ENCODE peak calls at places on chromosomes 1 and 21, in nine cellular contexts. One of them, this sample, is unnamed.

GRCh38 chr1:149936076-149936991 is at the start of gene MTMR11:
- DNase-seq in NCI-H1092: no peak
- DNase-seq in brain microvascular endothelial cell: no peak
- DNase-seq in mucosa of descending colon: peak; percentile 67
- DNase-seq in HFF-Myc: no peak
- DNase-seq in stimulated activated CD4-positive, alpha-beta T cell treated with anti-CD3 and anti-CD28 coated beads, TNF-alpha, amount 100 ng/mL, for 4 hours: no peak
- DNase-seq in nephron progenitor cell: no peak
- DNase-seq in fibroblast of mammary gland: peak; percentile 42
- DNase-seq in colonic mucosa: peak; percentile 84
- DNase-seq in this sample: no peak

GRCh38 chr1:192887426-192887825 is 78.6 kb downstream of the RGS2 start:
- DNase-seq in NCI-H1092: no peak
- DNase-seq in brain microvascular endothelial cell: no peak
- DNase-seq in mucosa of descending colon: no peak
- DNase-seq in HFF-Myc: no peak
- DNase-seq in stimulated activated CD4-positive, alpha-beta T cell treated with anti-CD3 and anti-CD28 coated beads, TNF-alpha, amount 100 ng/mL, for 4 hours: no peak
- DNase-seq in nephron progenitor cell: no peak
- DNase-seq in fibroblast of mammary gland: no peak
- DNase-seq in colonic mucosa: no peak
- DNase-seq in this sample: no peak

GRCh38 chr1:108560430-108561144 is 687 bp downstream of the EEIG2 start:
- DNase-seq in NCI-H1092: peak; percentile 53
- DNase-seq in brain microvascular endothelial cell: peak; percentile 59
- DNase-seq in mucosa of descending colon: peak; percentile 74
- DNase-seq in HFF-Myc: no peak
- DNase-seq in stimulated activated CD4-positive, alpha-beta T cell treated with anti-CD3 and anti-CD28 coated beads, TNF-alpha, amount 100 ng/mL, for 4 hours: no peak
- DNase-seq in nephron progenitor cell: peak; percentile 47
- DNase-seq in fibroblast of mammary gland: peak; percentile 77
- DNase-seq in colonic mucosa: peak; percentile 83
- DNase-seq in this sample: no peak

GRCh38 chr21:26072891-26073615 is 97.5 kb downstream of the APP start:
- DNase-seq in NCI-H1092: no peak
- DNase-seq in brain microvascular endothelial cell: peak; percentile 87
- DNase-seq in mucosa of descending colon: no peak
- DNase-seq in HFF-Myc: no peak
- DNase-seq in stimulated activated CD4-positive, alpha-beta T cell treated with anti-CD3 and anti-CD28 coated beads, TNF-alpha, amount 100 ng/mL, for 4 hours: no peak
- DNase-seq in nephron progenitor cell: no peak
- DNase-seq in fibroblast of mammary gland: peak; percentile 57
- DNase-seq in colonic mucosa: no peak
- DNase-seq in this sample: no peak

GRCh38 chr21:36486246-36486645 is 6.3 kb upstream of the CLDN14 start:
- DNase-seq in NCI-H1092: no peak
- DNase-seq in brain microvascular endothelial cell: no peak
- DNase-seq in mucosa of descending colon: no peak
- DNase-seq in HFF-Myc: no peak
- DNase-seq in stimulated activated CD4-positive, alpha-beta T cell treated with anti-CD3 and anti-CD28 coated beads, TNF-alpha, amount 100 ng/mL, for 4 hours: no peak
- DNase-seq in nephron progenitor cell: no peak
- DNase-seq in fibroblast of mammary gland: no peak
- DNase-seq in colonic mucosa: no peak
- DNase-seq in this sample: no peak

GRCh38 chr1:203129501-203130231 is 2.1 kb downstream of the ADORA1 start:
- DNase-seq in NCI-H1092: peak; percentile 32
- DNase-seq in brain microvascular endothelial cell: no peak
- DNase-seq in mucosa of descending colon: peak; percentile 42
- DNase-seq in HFF-Myc: no peak
- DNase-seq in stimulated activated CD4-positive, alpha-beta T cell treated with anti-CD3 and anti-CD28 coated beads, TNF-alpha, amount 100 ng/mL, for 4 hours: no peak
- DNase-seq in nephron progenitor cell: no peak
- DNase-seq in fibroblast of mammary gland: no peak
- DNase-seq in colonic mucosa: no peak
- DNase-seq in this sample: no peak

GRCh38 chr1:194102607-194103006 is 916.2 kb upstream of the B3GALT2 start:
- DNase-seq in NCI-H1092: no peak
- DNase-seq in brain microvascular endothelial cell: no peak
- DNase-seq in mucosa of descending colon: no peak
- DNase-seq in HFF-Myc: peak; percentile 3
- DNase-seq in stimulated activated CD4-positive, alpha-beta T cell treated with anti-CD3 and anti-CD28 coated beads, TNF-alpha, amount 100 ng/mL, for 4 hours: no peak
- DNase-seq in nephron progenitor cell: no peak
- DNase-seq in fibroblast of mammary gland: no peak
- DNase-seq in colonic mucosa: no peak
- DNase-seq in this sample: no peak

GRCh38 chr1:110607663-110608230 is 1.6 kb upstream of the KCNA2 start:
- DNase-seq in NCI-H1092: no peak
- DNase-seq in brain microvascular endothelial cell: no peak
- DNase-seq in mucosa of descending colon: no peak
- DNase-seq in HFF-Myc: no peak
- DNase-seq in stimulated activated CD4-positive, alpha-beta T cell treated with anti-CD3 and anti-CD28 coated beads, TNF-alpha, amount 100 ng/mL, for 4 hours: peak; percentile 5
- DNase-seq in nephron progenitor cell: no peak
- DNase-seq in fibroblast of mammary gland: no peak
- DNase-seq in colonic mucosa: no peak
- DNase-seq in this sample: no peak

GRCh38 chr21:31203371-31204054 is 140.5 kb downstream of the TIAM1 start:
- DNase-seq in NCI-H1092: no peak
- DNase-seq in brain microvascular endothelial cell: peak; percentile 44
- DNase-seq in mucosa of descending colon: no peak
- DNase-seq in HFF-Myc: no peak
- DNase-seq in stimulated activated CD4-positive, alpha-beta T cell treated with anti-CD3 and anti-CD28 coated beads, TNF-alpha, amount 100 ng/mL, for 4 hours: no peak
- DNase-seq in nephron progenitor cell: no peak
- DNase-seq in fibroblast of mammary gland: peak; percentile 74
- DNase-seq in colonic mucosa: no peak
- DNase-seq in this sample: no peak

GRCh38 chr1:30111431-30111830 is 612.0 kb downstream of the MATN1 start:
- DNase-seq in NCI-H1092: peak; percentile 57
- DNase-seq in brain microvascular endothelial cell: peak; percentile 35
- DNase-seq in mucosa of descending colon: peak; percentile 66
- DNase-seq in HFF-Myc: no peak
- DNase-seq in stimulated activated CD4-positive, alpha-beta T cell treated with anti-CD3 and anti-CD28 coated beads, TNF-alpha, amount 100 ng/mL, for 4 hours: no peak
- DNase-seq in nephron progenitor cell: peak; percentile 72
- DNase-seq in fibroblast of mammary gland: peak; percentile 46
- DNase-seq in colonic mucosa: peak; percentile 57
- DNase-seq in this sample: no peak

GRCh38 chr1:162711066-162711465 is 78.8 kb downstream of the DDR2 start:
- DNase-seq in NCI-H1092: no peak
- DNase-seq in brain microvascular endothelial cell: no peak
- DNase-seq in mucosa of descending colon: no peak
- DNase-seq in HFF-Myc: peak; percentile 11
- DNase-seq in stimulated activated CD4-positive, alpha-beta T cell treated with anti-CD3 and anti-CD28 coated beads, TNF-alpha, amount 100 ng/mL, for 4 hours: no peak
- DNase-seq in nephron progenitor cell: no peak
- DNase-seq in fibroblast of mammary gland: no peak
- DNase-seq in colonic mucosa: no peak
- DNase-seq in this sample: no peak

GRCh38 chr1:179108644-179109043 is 26.8 kb downstream of the TOR3A start:
- DNase-seq in NCI-H1092: no peak
- DNase-seq in brain microvascular endothelial cell: no peak
- DNase-seq in mucosa of descending colon: no peak
- DNase-seq in HFF-Myc: no peak
- DNase-seq in stimulated activated CD4-positive, alpha-beta T cell treated with anti-CD3 and anti-CD28 coated beads, TNF-alpha, amount 100 ng/mL, for 4 hours: no peak
- DNase-seq in nephron progenitor cell: no peak
- DNase-seq in fibroblast of mammary gland: no peak
- DNase-seq in colonic mucosa: no peak
- DNase-seq in this sample: no peak

GRCh38 chr1:178939328-178939727 is 68.5 kb upstream of the ANGPTL1 start:
- DNase-seq in NCI-H1092: no peak
- DNase-seq in brain microvascular endothelial cell: no peak
- DNase-seq in mucosa of descending colon: no peak
- DNase-seq in HFF-Myc: no peak
- DNase-seq in stimulated activated CD4-positive, alpha-beta T cell treated with anti-CD3 and anti-CD28 coated beads, TNF-alpha, amount 100 ng/mL, for 4 hours: no peak
- DNase-seq in nephron progenitor cell: no peak
- DNase-seq in fibroblast of mammary gland: peak; percentile 54
- DNase-seq in colonic mucosa: no peak
- DNase-seq in this sample: no peak

GRCh38 chr1:202861420-202862121 is 27.4 kb downstream of the RABIF start:
- DNase-seq in NCI-H1092: peak; percentile 91
- DNase-seq in brain microvascular endothelial cell: peak; percentile 87
- DNase-seq in mucosa of descending colon: peak; percentile 94
- DNase-seq in HFF-Myc: peak; percentile 41
- DNase-seq in stimulated activated CD4-positive, alpha-beta T cell treated with anti-CD3 and anti-CD28 coated beads, TNF-alpha, amount 100 ng/mL, for 4 hours: no peak
- DNase-seq in nephron progenitor cell: peak; percentile 95
- DNase-seq in fibroblast of mammary gland: peak; percentile 75
- DNase-seq in colonic mucosa: peak; percentile 95
- DNase-seq in this sample: peak; percentile 29

GRCh38 chr1:41317356-41317755 is 43.9 kb upstream of the FOXO6 start:
- DNase-seq in NCI-H1092: no peak
- DNase-seq in brain microvascular endothelial cell: no peak
- DNase-seq in mucosa of descending colon: no peak
- DNase-seq in HFF-Myc: no peak
- DNase-seq in stimulated activated CD4-positive, alpha-beta T cell treated with anti-CD3 and anti-CD28 coated beads, TNF-alpha, amount 100 ng/mL, for 4 hours: no peak
- DNase-seq in nephron progenitor cell: no peak
- DNase-seq in fibroblast of mammary gland: no peak
- DNase-seq in colonic mucosa: no peak
- DNase-seq in this sample: no peak

GRCh38 chr1:85465099-85465790 is at the start of gene DDAH1:
- DNase-seq in NCI-H1092: peak; percentile 60
- DNase-seq in brain microvascular endothelial cell: peak; percentile 35
- DNase-seq in mucosa of descending colon: peak; percentile 80
- DNase-seq in HFF-Myc: no peak
- DNase-seq in stimulated activated CD4-positive, alpha-beta T cell treated with anti-CD3 and anti-CD28 coated beads, TNF-alpha, amount 100 ng/mL, for 4 hours: peak; percentile 2
- DNase-seq in nephron progenitor cell: peak; percentile 75
- DNase-seq in fibroblast of mammary gland: peak; percentile 50
- DNase-seq in colonic mucosa: peak; percentile 83
- DNase-seq in this sample: no peak

GRCh38 chr1:201489656-201490261 is 17.2 kb downstream of the CSRP1 start:
- DNase-seq in NCI-H1092: no peak
- DNase-seq in brain microvascular endothelial cell: no peak
- DNase-seq in mucosa of descending colon: no peak
- DNase-seq in HFF-Myc: no peak
- DNase-seq in stimulated activated CD4-positive, alpha-beta T cell treated with anti-CD3 and anti-CD28 coated beads, TNF-alpha, amount 100 ng/mL, for 4 hours: no peak
- DNase-seq in nephron progenitor cell: no peak
- DNase-seq in fibroblast of mammary gland: no peak
- DNase-seq in colonic mucosa: no peak
- DNase-seq in this sample: no peak

GRCh38 chr1:225629483-225629882 is 23.4 kb downstream of the ENAH start:
- DNase-seq in NCI-H1092: no peak
- DNase-seq in brain microvascular endothelial cell: no peak
- DNase-seq in mucosa of descending colon: no peak
- DNase-seq in HFF-Myc: no peak
- DNase-seq in stimulated activated CD4-positive, alpha-beta T cell treated with anti-CD3 and anti-CD28 coated beads, TNF-alpha, amount 100 ng/mL, for 4 hours: no peak
- DNase-seq in nephron progenitor cell: no peak
- DNase-seq in fibroblast of mammary gland: no peak
- DNase-seq in colonic mucosa: no peak
- DNase-seq in this sample: no peak

GRCh38 chr1:38371505-38371844 is 324.9 kb upstream of the POU3F1 start:
- DNase-seq in NCI-H1092: no peak
- DNase-seq in brain microvascular endothelial cell: no peak
- DNase-seq in mucosa of descending colon: no peak
- DNase-seq in HFF-Myc: no peak
- DNase-seq in stimulated activated CD4-positive, alpha-beta T cell treated with anti-CD3 and anti-CD28 coated beads, TNF-alpha, amount 100 ng/mL, for 4 hours: no peak
- DNase-seq in nephron progenitor cell: no peak
- DNase-seq in fibroblast of mammary gland: no peak
- DNase-seq in colonic mucosa: no peak
- DNase-seq in this sample: no peak

GRCh38 chr1:213980906-213981305 is 6.9 kb upstream of the PROX1 start:
- DNase-seq in NCI-H1092: no peak
- DNase-seq in brain microvascular endothelial cell: no peak
- DNase-seq in mucosa of descending colon: no peak
- DNase-seq in HFF-Myc: no peak
- DNase-seq in stimulated activated CD4-positive, alpha-beta T cell treated with anti-CD3 and anti-CD28 coated beads, TNF-alpha, amount 100 ng/mL, for 4 hours: no peak
- DNase-seq in nephron progenitor cell: no peak
- DNase-seq in fibroblast of mammary gland: no peak
- DNase-seq in colonic mucosa: no peak
- DNase-seq in this sample: no peak

GRCh38 chr1:219174672-219175564 is 1.2 kb downstream of the LYPLAL1 start:
- DNase-seq in NCI-H1092: no peak
- DNase-seq in brain microvascular endothelial cell: peak; percentile 76
- DNase-seq in mucosa of descending colon: no peak
- DNase-seq in HFF-Myc: peak; percentile 30
- DNase-seq in stimulated activated CD4-positive, alpha-beta T cell treated with anti-CD3 and anti-CD28 coated beads, TNF-alpha, amount 100 ng/mL, for 4 hours: no peak
- DNase-seq in nephron progenitor cell: peak; percentile 6
- DNase-seq in fibroblast of mammary gland: peak; percentile 97
- DNase-seq in colonic mucosa: peak; percentile 19
- DNase-seq in this sample: peak; percentile 55

GRCh38 chr1:40385437-40386310 is 12.1 kb downstream of the SMAP2 start:
- DNase-seq in NCI-H1092: no peak
- DNase-seq in brain microvascular endothelial cell: no peak
- DNase-seq in mucosa of descending colon: no peak
- DNase-seq in HFF-Myc: no peak
- DNase-seq in stimulated activated CD4-positive, alpha-beta T cell treated with anti-CD3 and anti-CD28 coated beads, TNF-alpha, amount 100 ng/mL, for 4 hours: no peak
- DNase-seq in nephron progenitor cell: no peak
- DNase-seq in fibroblast of mammary gland: no peak
- DNase-seq in colonic mucosa: no peak
- DNase-seq in this sample: no peak

GRCh38 chr1:9388628-9389184 is 96.0 kb downstream of the SPSB1 start:
- DNase-seq in NCI-H1092: no peak
- DNase-seq in brain microvascular endothelial cell: no peak
- DNase-seq in mucosa of descending colon: no peak
- DNase-seq in HFF-Myc: no peak
- DNase-seq in stimulated activated CD4-positive, alpha-beta T cell treated with anti-CD3 and anti-CD28 coated beads, TNF-alpha, amount 100 ng/mL, for 4 hours: no peak
- DNase-seq in nephron progenitor cell: no peak
- DNase-seq in fibroblast of mammary gland: peak; percentile 63
- DNase-seq in colonic mucosa: no peak
- DNase-seq in this sample: no peak

GRCh38 chr21:15557925-15558324 is 171.9 kb upstream of the USP25 start:
- DNase-seq in NCI-H1092: no peak
- DNase-seq in brain microvascular endothelial cell: no peak
- DNase-seq in mucosa of descending colon: no peak
- DNase-seq in HFF-Myc: no peak
- DNase-seq in stimulated activated CD4-positive, alpha-beta T cell treated with anti-CD3 and anti-CD28 coated beads, TNF-alpha, amount 100 ng/mL, for 4 hours: no peak
- DNase-seq in nephron progenitor cell: no peak
- DNase-seq in fibroblast of mammary gland: no peak
- DNase-seq in colonic mucosa: no peak
- DNase-seq in this sample: no peak

GRCh38 chr21:33980276-33980916 is 64.8 kb upstream of the ATP5PO start:
- DNase-seq in NCI-H1092: no peak
- DNase-seq in brain microvascular endothelial cell: no peak
- DNase-seq in mucosa of descending colon: no peak
- DNase-seq in HFF-Myc: no peak
- DNase-seq in stimulated activated CD4-positive, alpha-beta T cell treated with anti-CD3 and anti-CD28 coated beads, TNF-alpha, amount 100 ng/mL, for 4 hours: no peak
- DNase-seq in nephron progenitor cell: no peak
- DNase-seq in fibroblast of mammary gland: peak; percentile 58
- DNase-seq in colonic mucosa: no peak
- DNase-seq in this sample: no peak

GRCh38 chr1:111406325-111406768 is 21.2 kb downstream of the OVGP1 start:
- DNase-seq in NCI-H1092: peak; percentile 86
- DNase-seq in brain microvascular endothelial cell: no peak
- DNase-seq in mucosa of descending colon: no peak
- DNase-seq in HFF-Myc: no peak
- DNase-seq in stimulated activated CD4-positive, alpha-beta T cell treated with anti-CD3 and anti-CD28 coated beads, TNF-alpha, amount 100 ng/mL, for 4 hours: no peak
- DNase-seq in nephron progenitor cell: no peak
- DNase-seq in fibroblast of mammary gland: peak; percentile 31
- DNase-seq in colonic mucosa: peak; percentile 19
- DNase-seq in this sample: peak; percentile 25

GRCh38 chr1:208759250-208759649 is 515.1 kb upstream of the PLXNA2 start:
- DNase-seq in NCI-H1092: no peak
- DNase-seq in brain microvascular endothelial cell: no peak
- DNase-seq in mucosa of descending colon: no peak
- DNase-seq in HFF-Myc: no peak
- DNase-seq in stimulated activated CD4-positive, alpha-beta T cell treated with anti-CD3 and anti-CD28 coated beads, TNF-alpha, amount 100 ng/mL, for 4 hours: no peak
- DNase-seq in nephron progenitor cell: no peak
- DNase-seq in fibroblast of mammary gland: no peak
- DNase-seq in colonic mucosa: no peak
- DNase-seq in this sample: no peak

GRCh38 chr1:186623547-186623946 is 56.7 kb downstream of the PTGS2 start:
- DNase-seq in NCI-H1092: no peak
- DNase-seq in brain microvascular endothelial cell: no peak
- DNase-seq in mucosa of descending colon: no peak
- DNase-seq in HFF-Myc: no peak
- DNase-seq in stimulated activated CD4-positive, alpha-beta T cell treated with anti-CD3 and anti-CD28 coated beads, TNF-alpha, amount 100 ng/mL, for 4 hours: no peak
- DNase-seq in nephron progenitor cell: no peak
- DNase-seq in fibroblast of mammary gland: no peak
- DNase-seq in colonic mucosa: no peak
- DNase-seq in this sample: no peak

GRCh38 chr1:205032512-205032911 is 10.5 kb upstream of the CNTN2 start:
- DNase-seq in NCI-H1092: peak; percentile 25
- DNase-seq in brain microvascular endothelial cell: no peak
- DNase-seq in mucosa of descending colon: no peak
- DNase-seq in HFF-Myc: no peak
- DNase-seq in stimulated activated CD4-positive, alpha-beta T cell treated with anti-CD3 and anti-CD28 coated beads, TNF-alpha, amount 100 ng/mL, for 4 hours: no peak
- DNase-seq in nephron progenitor cell: no peak
- DNase-seq in fibroblast of mammary gland: no peak
- DNase-seq in colonic mucosa: no peak
- DNase-seq in this sample: no peak

GRCh38 chr1:169601096-169601881 is 15.0 kb upstream of the F5 start:
- DNase-seq in NCI-H1092: no peak
- DNase-seq in brain microvascular endothelial cell: no peak
- DNase-seq in mucosa of descending colon: no peak
- DNase-seq in HFF-Myc: no peak
- DNase-seq in stimulated activated CD4-positive, alpha-beta T cell treated with anti-CD3 and anti-CD28 coated beads, TNF-alpha, amount 100 ng/mL, for 4 hours: no peak
- DNase-seq in nephron progenitor cell: no peak
- DNase-seq in fibroblast of mammary gland: peak; percentile 34
- DNase-seq in colonic mucosa: no peak
- DNase-seq in this sample: no peak

GRCh38 chr1:85332575-85332974 is 56.1 kb upstream of the BCL10 start:
- DNase-seq in NCI-H1092: no peak
- DNase-seq in brain microvascular endothelial cell: no peak
- DNase-seq in mucosa of descending colon: no peak
- DNase-seq in HFF-Myc: no peak
- DNase-seq in stimulated activated CD4-positive, alpha-beta T cell treated with anti-CD3 and anti-CD28 coated beads, TNF-alpha, amount 100 ng/mL, for 4 hours: no peak
- DNase-seq in nephron progenitor cell: no peak
- DNase-seq in fibroblast of mammary gland: no peak
- DNase-seq in colonic mucosa: no peak
- DNase-seq in this sample: no peak